ENCODE peak calls at places on chromosomes 7 and 10, in eight cellular contexts. One of them, this sample, is unnamed.

GRCh38 chr10:86592413-86592812 is 61.9 kb upstream of the OPN4 start:
- DNase-seq in HFFc6: no peak
- DNase-seq in stimulated activated CD8-positive, alpha-beta memory T cell treated with anti-CD3 and anti-CD28 coated beads, Interleukin-2, amount 100 ng/mL, for 48 hours: no peak
- DNase-seq in stimulated activated CD4-positive, alpha-beta T cell treated with anti-CD3 and anti-CD28 coated beads, Interleukin-4, amount 100 ng/mL, for 4 hours: no peak
- DNase-seq in activated CD4-positive, alpha-beta T cell treated with anti-CD3 and anti-CD28 coated beads for 24 hours: no peak
- DNase-seq in HAP-1: no peak
- DNase-seq in ureter: no peak
- DNase-seq in Calu3: peak
- DNase-seq in this sample: no peak

GRCh38 chr7:38398725-38399321 is 125.4 kb upstream of the TARP start:
- DNase-seq in HAP-1: peak
- DNase-seq in ureter: no peak
- DNase-seq in stimulated activated CD8-positive, alpha-beta memory T cell treated with anti-CD3 and anti-CD28 coated beads, Interleukin-2, amount 100 ng/mL, for 48 hours: peak
- DNase-seq in Calu3: peak
- DNase-seq in HFFc6: peak
- DNase-seq in stimulated activated CD4-positive, alpha-beta T cell treated with anti-CD3 and anti-CD28 coated beads, Interleukin-4, amount 100 ng/mL, for 4 hours: peak
- DNase-seq in activated CD4-positive, alpha-beta T cell treated with anti-CD3 and anti-CD28 coated beads for 24 hours: peak
- DNase-seq in this sample: peak

GRCh38 chr10:125775491-125776106 is at the start of gene MMP21:
- DNase-seq in ureter: peak
- DNase-seq in HFFc6: no peak
- DNase-seq in stimulated activated CD4-positive, alpha-beta T cell treated with anti-CD3 and anti-CD28 coated beads, Interleukin-4, amount 100 ng/mL, for 4 hours: no peak
- DNase-seq in HAP-1: no peak
- DNase-seq in activated CD4-positive, alpha-beta T cell treated with anti-CD3 and anti-CD28 coated beads for 24 hours: no peak
- DNase-seq in Calu3: no peak
- DNase-seq in stimulated activated CD8-positive, alpha-beta memory T cell treated with anti-CD3 and anti-CD28 coated beads, Interleukin-2, amount 100 ng/mL, for 48 hours: no peak
- DNase-seq in this sample: no peak

GRCh38 chr10:95201736-95202135 is 7.7 kb downstream of the ACSM6 start:
- DNase-seq in activated CD4-positive, alpha-beta T cell treated with anti-CD3 and anti-CD28 coated beads for 24 hours: no peak
- DNase-seq in stimulated activated CD4-positive, alpha-beta T cell treated with anti-CD3 and anti-CD28 coated beads, Interleukin-4, amount 100 ng/mL, for 4 hours: no peak
- DNase-seq in ureter: no peak
- DNase-seq in HFFc6: peak
- DNase-seq in HAP-1: no peak
- DNase-seq in Calu3: peak
- DNase-seq in stimulated activated CD8-positive, alpha-beta memory T cell treated with anti-CD3 and anti-CD28 coated beads, Interleukin-2, amount 100 ng/mL, for 48 hours: no peak
- DNase-seq in this sample: no peak

GRCh38 chr7:20458483-20458882 is 127.8 kb downstream of the ITGB8 start:
- DNase-seq in HFFc6: no peak
- DNase-seq in Calu3: no peak
- DNase-seq in stimulated activated CD8-positive, alpha-beta memory T cell treated with anti-CD3 and anti-CD28 coated beads, Interleukin-2, amount 100 ng/mL, for 48 hours: no peak
- DNase-seq in activated CD4-positive, alpha-beta T cell treated with anti-CD3 and anti-CD28 coated beads for 24 hours: no peak
- DNase-seq in stimulated activated CD4-positive, alpha-beta T cell treated with anti-CD3 and anti-CD28 coated beads, Interleukin-4, amount 100 ng/mL, for 4 hours: no peak
- DNase-seq in ureter: no peak
- DNase-seq in HAP-1: no peak
- DNase-seq in this sample: no peak

GRCh38 chr10:125844673-125845300 is 21.4 kb downstream of the BCCIP start:
- DNase-seq in stimulated activated CD4-positive, alpha-beta T cell treated with anti-CD3 and anti-CD28 coated beads, Interleukin-4, amount 100 ng/mL, for 4 hours: no peak
- DNase-seq in Calu3: no peak
- DNase-seq in activated CD4-positive, alpha-beta T cell treated with anti-CD3 and anti-CD28 coated beads for 24 hours: no peak
- DNase-seq in ureter: no peak
- DNase-seq in stimulated activated CD8-positive, alpha-beta memory T cell treated with anti-CD3 and anti-CD28 coated beads, Interleukin-2, amount 100 ng/mL, for 48 hours: no peak
- DNase-seq in HFFc6: no peak
- DNase-seq in HAP-1: no peak
- DNase-seq in this sample: no peak

GRCh38 chr10:132862485-132863420 is 76.8 kb upstream of the NKX6-2 start:
- DNase-seq in Calu3: no peak
- DNase-seq in ureter: peak
- DNase-seq in stimulated activated CD8-positive, alpha-beta memory T cell treated with anti-CD3 and anti-CD28 coated beads, Interleukin-2, amount 100 ng/mL, for 48 hours: no peak
- DNase-seq in HAP-1: peak
- DNase-seq in HFFc6: no peak
- DNase-seq in activated CD4-positive, alpha-beta T cell treated with anti-CD3 and anti-CD28 coated beads for 24 hours: no peak
- DNase-seq in stimulated activated CD4-positive, alpha-beta T cell treated with anti-CD3 and anti-CD28 coated beads, Interleukin-4, amount 100 ng/mL, for 4 hours: no peak
- DNase-seq in this sample: no peak

GRCh38 chr7:155874010-155874409 is 61.7 kb upstream of the SHH start:
- DNase-seq in stimulated activated CD8-positive, alpha-beta memory T cell treated with anti-CD3 and anti-CD28 coated beads, Interleukin-2, amount 100 ng/mL, for 48 hours: no peak
- DNase-seq in HFFc6: no peak
- DNase-seq in HAP-1: no peak
- DNase-seq in Calu3: no peak
- DNase-seq in activated CD4-positive, alpha-beta T cell treated with anti-CD3 and anti-CD28 coated beads for 24 hours: no peak
- DNase-seq in ureter: peak
- DNase-seq in stimulated activated CD4-positive, alpha-beta T cell treated with anti-CD3 and anti-CD28 coated beads, Interleukin-4, amount 100 ng/mL, for 4 hours: no peak
- DNase-seq in this sample: no peak

GRCh38 chr10:7563368-7563767 is 103.4 kb downstream of the ITIH5 start:
- DNase-seq in stimulated activated CD8-positive, alpha-beta memory T cell treated with anti-CD3 and anti-CD28 coated beads, Interleukin-2, amount 100 ng/mL, for 48 hours: no peak
- DNase-seq in stimulated activated CD4-positive, alpha-beta T cell treated with anti-CD3 and anti-CD28 coated beads, Interleukin-4, amount 100 ng/mL, for 4 hours: no peak
- DNase-seq in activated CD4-positive, alpha-beta T cell treated with anti-CD3 and anti-CD28 coated beads for 24 hours: no peak
- DNase-seq in ureter: peak
- DNase-seq in HFFc6: no peak
- DNase-seq in HAP-1: no peak
- DNase-seq in Calu3: no peak
- DNase-seq in this sample: no peak

GRCh38 chr7:132766660-132767059 is 190.4 kb upstream of the PLXNA4 start:
- DNase-seq in Calu3: no peak
- DNase-seq in ureter: no peak
- DNase-seq in activated CD4-positive, alpha-beta T cell treated with anti-CD3 and anti-CD28 coated beads for 24 hours: no peak
- DNase-seq in HAP-1: no peak
- DNase-seq in stimulated activated CD4-positive, alpha-beta T cell treated with anti-CD3 and anti-CD28 coated beads, Interleukin-4, amount 100 ng/mL, for 4 hours: no peak
- DNase-seq in stimulated activated CD8-positive, alpha-beta memory T cell treated with anti-CD3 and anti-CD28 coated beads, Interleukin-2, amount 100 ng/mL, for 48 hours: no peak
- DNase-seq in HFFc6: no peak
- DNase-seq in this sample: no peak

GRCh38 chr10:99926925-99927718 is 82.6 kb downstream of the DNMBP start:
- DNase-seq in Calu3: peak
- DNase-seq in stimulated activated CD4-positive, alpha-beta T cell treated with anti-CD3 and anti-CD28 coated beads, Interleukin-4, amount 100 ng/mL, for 4 hours: no peak
- DNase-seq in activated CD4-positive, alpha-beta T cell treated with anti-CD3 and anti-CD28 coated beads for 24 hours: no peak
- DNase-seq in ureter: peak
- DNase-seq in stimulated activated CD8-positive, alpha-beta memory T cell treated with anti-CD3 and anti-CD28 coated beads, Interleukin-2, amount 100 ng/mL, for 48 hours: no peak
- DNase-seq in HFFc6: peak
- DNase-seq in HAP-1: no peak
- DNase-seq in this sample: no peak

GRCh38 chr10:116866066-116866465 is 16.8 kb downstream of the ENO4 start:
- DNase-seq in ureter: no peak
- DNase-seq in HAP-1: no peak
- DNase-seq in activated CD4-positive, alpha-beta T cell treated with anti-CD3 and anti-CD28 coated beads for 24 hours: no peak
- DNase-seq in stimulated activated CD4-positive, alpha-beta T cell treated with anti-CD3 and anti-CD28 coated beads, Interleukin-4, amount 100 ng/mL, for 4 hours: no peak
- DNase-seq in stimulated activated CD8-positive, alpha-beta memory T cell treated with anti-CD3 and anti-CD28 coated beads, Interleukin-2, amount 100 ng/mL, for 48 hours: no peak
- DNase-seq in Calu3: no peak
- DNase-seq in HFFc6: no peak
- DNase-seq in this sample: no peak

GRCh38 chr10:128322950-128323349 is 196.7 kb upstream of the MKI67 start:
- DNase-seq in stimulated activated CD4-positive, alpha-beta T cell treated with anti-CD3 and anti-CD28 coated beads, Interleukin-4, amount 100 ng/mL, for 4 hours: no peak
- DNase-seq in ureter: no peak
- DNase-seq in activated CD4-positive, alpha-beta T cell treated with anti-CD3 and anti-CD28 coated beads for 24 hours: no peak
- DNase-seq in HFFc6: no peak
- DNase-seq in HAP-1: no peak
- DNase-seq in stimulated activated CD8-positive, alpha-beta memory T cell treated with anti-CD3 and anti-CD28 coated beads, Interleukin-2, amount 100 ng/mL, for 48 hours: no peak
- DNase-seq in Calu3: no peak
- DNase-seq in this sample: no peak

GRCh38 chr10:98119891-98120290 is 14.6 kb upstream of the R3HCC1L start:
- DNase-seq in stimulated activated CD8-positive, alpha-beta memory T cell treated with anti-CD3 and anti-CD28 coated beads, Interleukin-2, amount 100 ng/mL, for 48 hours: no peak
- DNase-seq in ureter: no peak
- DNase-seq in stimulated activated CD4-positive, alpha-beta T cell treated with anti-CD3 and anti-CD28 coated beads, Interleukin-4, amount 100 ng/mL, for 4 hours: no peak
- DNase-seq in activated CD4-positive, alpha-beta T cell treated with anti-CD3 and anti-CD28 coated beads for 24 hours: no peak
- DNase-seq in Calu3: no peak
- DNase-seq in HAP-1: no peak
- DNase-seq in HFFc6: no peak
- DNase-seq in this sample: no peak

GRCh38 chr7:95798401-95798930 is 26.1 kb downstream of the DYNC1I1 start:
- DNase-seq in stimulated activated CD8-positive, alpha-beta memory T cell treated with anti-CD3 and anti-CD28 coated beads, Interleukin-2, amount 100 ng/mL, for 48 hours: no peak
- DNase-seq in HFFc6: no peak
- DNase-seq in Calu3: no peak
- DNase-seq in ureter: no peak
- DNase-seq in HAP-1: no peak
- DNase-seq in activated CD4-positive, alpha-beta T cell treated with anti-CD3 and anti-CD28 coated beads for 24 hours: no peak
- DNase-seq in stimulated activated CD4-positive, alpha-beta T cell treated with anti-CD3 and anti-CD28 coated beads, Interleukin-4, amount 100 ng/mL, for 4 hours: no peak
- DNase-seq in this sample: no peak

GRCh38 chr10:110751845-110752244 is 107.7 kb downstream of the RBM20 start:
- DNase-seq in stimulated activated CD4-positive, alpha-beta T cell treated with anti-CD3 and anti-CD28 coated beads, Interleukin-4, amount 100 ng/mL, for 4 hours: no peak
- DNase-seq in stimulated activated CD8-positive, alpha-beta memory T cell treated with anti-CD3 and anti-CD28 coated beads, Interleukin-2, amount 100 ng/mL, for 48 hours: no peak
- DNase-seq in ureter: no peak
- DNase-seq in HFFc6: no peak
- DNase-seq in HAP-1: no peak
- DNase-seq in Calu3: no peak
- DNase-seq in activated CD4-positive, alpha-beta T cell treated with anti-CD3 and anti-CD28 coated beads for 24 hours: no peak
- DNase-seq in this sample: no peak

GRCh38 chr7:118104812-118105441 is 79.0 kb upstream of the LSM8 start:
- DNase-seq in stimulated activated CD8-positive, alpha-beta memory T cell treated with anti-CD3 and anti-CD28 coated beads, Interleukin-2, amount 100 ng/mL, for 48 hours: no peak
- DNase-seq in HAP-1: no peak
- DNase-seq in ureter: no peak
- DNase-seq in Calu3: no peak
- DNase-seq in activated CD4-positive, alpha-beta T cell treated with anti-CD3 and anti-CD28 coated beads for 24 hours: no peak
- DNase-seq in stimulated activated CD4-positive, alpha-beta T cell treated with anti-CD3 and anti-CD28 coated beads, Interleukin-4, amount 100 ng/mL, for 4 hours: no peak
- DNase-seq in HFFc6: no peak
- DNase-seq in this sample: no peak

GRCh38 chr7:41047192-41047591 is 655.7 kb downstream of the INHBA start:
- DNase-seq in stimulated activated CD4-positive, alpha-beta T cell treated with anti-CD3 and anti-CD28 coated beads, Interleukin-4, amount 100 ng/mL, for 4 hours: no peak
- DNase-seq in Calu3: no peak
- DNase-seq in activated CD4-positive, alpha-beta T cell treated with anti-CD3 and anti-CD28 coated beads for 24 hours: no peak
- DNase-seq in HAP-1: no peak
- DNase-seq in HFFc6: no peak
- DNase-seq in ureter: no peak
- DNase-seq in stimulated activated CD8-positive, alpha-beta memory T cell treated with anti-CD3 and anti-CD28 coated beads, Interleukin-2, amount 100 ng/mL, for 48 hours: no peak
- DNase-seq in this sample: no peak

This sample was measured in memory B cell.